ENCODE peak calls at places on chromosome 18, in ten cellular contexts. V is psoas muscle; M is adipocyte; C is choroid plexus epithelial cell; A is left ventricle myocardium inferior; L is foreskin fibroblast; J is activated CD8-positive, alpha-beta memory T cell treated with anti-CD3 and anti-CD28 coated beads for 48 hours; U is osteocyte; O is astrocyte of the spinal cord; G is H54. Y is an unnamed sample.

GRCh38 chr18:58616446-58616845 is 12.4 kb downstream of the ALPK2 start:
- DNase-seq in V (no peak), M (no peak), C (no peak), A (no peak), L (no peak), J (no peak), U (no peak), O (no peak), G (no peak), Y (no peak)

GRCh38 chr18:63273170-63273925 is 46.2 kb downstream of the BCL2 start:
- DNase-seq in V (no peak), M (no peak), C (no peak), A (no peak), L (no peak), J (no peak), U (no peak), O (no peak), G (no peak), Y (no peak)

GRCh38 chr18:24602156-24602555 is 141.7 kb downstream of the HRH4 start:
- DNase-seq in V (no peak), M (no peak), C (no peak), A (no peak), L (no peak), J (no peak), U (no peak), O (no peak), G (no peak), Y (no peak)

GRCh38 chr18:43888601-43889000 is 611.3 kb upstream of the SYT4 start:
- DNase-seq in V (no peak), M (peak; percentile 57), C (peak; percentile 26), A (no peak), L (peak; percentile 34), J (no peak), U (no peak), O (no peak), G (no peak), Y (no peak)

GRCh38 chr18:13983506-13983905 is 68.2 kb upstream of the MC2R start:
- DNase-seq in V (no peak), M (no peak), C (no peak), A (no peak), L (no peak), J (no peak), U (no peak), O (no peak), G (no peak), Y (no peak)

GRCh38 chr18:51039138-51040112 is 9.4 kb downstream of the SMAD4 start:
- DNase-seq in V (no peak), M (no peak), C (peak; percentile 57), A (no peak), L (no peak), J (no peak), U (no peak), O (peak; percentile 29), G (no peak), Y (no peak)

GRCh38 chr18:27954226-27954625 is 222.7 kb downstream of the CDH2 start:
- DNase-seq in V (no peak), M (peak; percentile 81), C (peak; percentile 93), A (no peak), L (peak; percentile 44), J (no peak), U (no peak), O (peak; percentile 80), G (no peak), Y (no peak)

GRCh38 chr18:60372598-60372997 is at the start of gene MC4R:
- DNase-seq in V (no peak), M (peak; percentile 89), C (peak; percentile 94), A (peak; percentile 14), L (peak; percentile 76), J (no peak), U (no peak), O (peak; percentile 86), G (peak; percentile 1), Y (peak; percentile 24)

GRCh38 chr18:48785091-48785614 is 165.6 kb downstream of the SMAD7 start:
- DNase-seq in V (peak; percentile 50), M (no peak), C (no peak), A (peak; percentile 14), L (no peak), J (no peak), U (no peak), O (no peak), G (no peak), Y (no peak)

GRCh38 chr18:12159446-12159845 is 65.8 kb downstream of the ANKRD62 start:
- DNase-seq in V (no peak), M (peak; percentile 39), C (peak; percentile 74), A (no peak), L (peak; percentile 14), J (no peak), U (no peak), O (peak; percentile 14), G (peak; percentile 13), Y (no peak)

GRCh38 chr18:13254971-13255927 is 36.7 kb downstream of the LDLRAD4 start:
- DNase-seq in V (no peak), M (no peak), C (no peak), A (no peak), L (no peak), J (no peak), U (peak; percentile 67), O (no peak), G (no peak), Y (no peak)

GRCh38 chr18:6591491-6591890 is 138.0 kb upstream of the ARHGAP28 start:
- DNase-seq in V (no peak), M (no peak), C (peak; percentile 13), A (no peak), L (peak; percentile 8), J (no peak), U (no peak), O (no peak), G (no peak), Y (no peak)

GRCh38 chr18:76984193-76985155 is 148.1 kb downstream of the MBP start:
- DNase-seq in V (no peak), M (no peak), C (no peak), A (no peak), L (no peak), J (no peak), U (peak; percentile 80), O (no peak), G (no peak), Y (no peak)

GRCh38 chr18:11066038-11066437 is 83.3 kb downstream of the PIEZO2 start:
- DNase-seq in V (no peak), M (no peak), C (no peak), A (no peak), L (no peak), J (no peak), U (no peak), O (no peak), G (no peak), Y (no peak)

GRCh38 chr18:32771871-32772499 is 838 bp downstream of the KLHL14 start:
- DNase-seq in V (no peak), M (peak; percentile 22), C (no peak), A (no peak), L (no peak), J (no peak), U (no peak), O (no peak), G (no peak), Y (peak; percentile 10)

GRCh38 chr18:72107647-72108046 is 436.5 kb downstream of the CBLN2 start:
- DNase-seq in V (no peak), M (peak; percentile 74), C (peak; percentile 65), A (no peak), L (no peak), J (no peak), U (no peak), O (peak; percentile 63), G (no peak), Y (no peak)

GRCh38 chr18:2535419-2535910 is 35.8 kb downstream of the METTL4 start:
- DNase-seq in V (no peak), M (no peak), C (no peak), A (no peak), L (no peak), J (no peak), U (no peak), O (no peak), G (no peak), Y (no peak)

GRCh38 chr18:10736984-10737383 is 211.2 kb downstream of the NAPG start:
- DNase-seq in V (no peak), M (no peak), C (peak; percentile 19), A (no peak), L (no peak), J (no peak), U (no peak), O (no peak), G (no peak), Y (no peak)

GRCh38 chr18:35786359-35787042 is 186.0 kb upstream of the RMP24 start:
- DNase-seq in V (no peak), M (no peak), C (no peak), A (no peak), L (no peak), J (no peak), U (no peak), O (no peak), G (no peak), Y (no peak)

GRCh38 chr18:7871560-7872456 is 304.7 kb downstream of the PTPRM start:
- DNase-seq in V (no peak), M (peak; percentile 42), C (peak; percentile 62), A (no peak), L (no peak), J (no peak), U (no peak), O (no peak), G (no peak), Y (peak; percentile 60)

GRCh38 chr18:76894947-76895346 is 72.6 kb downstream of the ZNF236 start:
- DNase-seq in V (no peak), M (no peak), C (no peak), A (no peak), L (no peak), J (no peak), U (no peak), O (no peak), G (no peak), Y (no peak)

GRCh38 chr18:36527740-36528455 is 230.4 kb downstream of the FHOD3 start:
- DNase-seq in V (no peak), M (no peak), C (no peak), A (no peak), L (no peak), J (no peak), U (no peak), O (no peak), G (no peak), Y (no peak)

GRCh38 chr18:22378672-22379282 is 38.9 kb downstream of the CTAGE1 start:
- DNase-seq in V (no peak), M (peak; percentile 29), C (peak; percentile 35), A (no peak), L (no peak), J (no peak), U (no peak), O (peak; percentile 11), G (peak; percentile 15), Y (peak; percentile 63)

GRCh38 chr18:77007251-77007650 is 125.3 kb downstream of the MBP start:
- DNase-seq in V (no peak), M (no peak), C (no peak), A (no peak), L (no peak), J (no peak), U (no peak), O (no peak), G (no peak), Y (no peak)

GRCh38 chr18:22032392-22032961 is 136.9 kb upstream of the GATA6 start:
- DNase-seq in V (no peak), M (peak; percentile 45), C (peak; percentile 73), A (no peak), L (peak; percentile 41), J (no peak), U (no peak), O (peak; percentile 93), G (peak; percentile 65), Y (peak; percentile 70)

GRCh38 chr18:5488844-5489243 is 55.0 kb downstream of the EPB41L3 start:
- DNase-seq in V (no peak), M (no peak), C (peak; percentile 63), A (no peak), L (no peak), J (no peak), U (no peak), O (peak; percentile 13), G (no peak), Y (no peak)

GRCh38 chr18:57655740-57656139 is 34.1 kb upstream of the NARS1 start:
- DNase-seq in V (no peak), M (no peak), C (no peak), A (no peak), L (no peak), J (no peak), U (no peak), O (no peak), G (no peak), Y (no peak)

GRCh38 chr18:49899647-49900330 is 86.5 kb upstream of the ACAA2 start:
- DNase-seq in V (no peak), M (no peak), C (no peak), A (no peak), L (no peak), J (no peak), U (no peak), O (no peak), G (no peak), Y (peak; percentile 12)

Y was measured in Calu3.